ENCODE peak calls at places on chromosomes 11 and 22, in five cellular contexts. X, Q, C, J and E are unnamed samples.

GRCh38 chr11:46254135-46254491 is 23.3 kb upstream of the CREB3L1 start:
- DNase-seq in X (no peak), C (no peak), Q (no peak), J (no peak), E (no peak)

GRCh38 chr11:11552688-11553087 is 69.1 kb downstream of the GALNT18 start:
- DNase-seq in J (peak; percentile 67), C (no peak), X (no peak), Q (no peak), E (no peak)

GRCh38 chr11:29306527-29306926 is 710.3 kb downstream of the KCNA4 start:
- DNase-seq in J (no peak), C (no peak), Q (no peak), X (no peak), E (no peak)

GRCh38 chr11:32434387-32435151 is 770 bp downstream of the WT1 start:
- DNase-seq in X (no peak), J (no peak), Q (peak; percentile 38), C (no peak), E (no peak)

GRCh38 chr11:119671048-119671447 is 58.0 kb downstream of the NECTIN1 start:
- DNase-seq in J (peak; percentile 58), Q (no peak), C (peak; percentile 29), X (no peak), E (no peak)

GRCh38 chr22:31944700-31945477 is 554 bp downstream of the YWHAH start:
- DNase-seq in J (peak; percentile 52), Q (no peak), C (peak; percentile 31), X (no peak), E (peak; percentile 55)

GRCh38 chr11:14095882-14096281 is 133.4 kb downstream of the SPON1 start:
- DNase-seq in Q (no peak), C (no peak), J (no peak), X (peak; percentile 19), E (no peak)

GRCh38 chr11:35539781-35540281 is 14.4 kb upstream of the PAMR1 start:
- DNase-seq in Q (no peak), C (peak; percentile 78), X (no peak), J (peak; percentile 64), E (peak; percentile 87)

GRCh38 chr11:2779981-2780849 is 80.4 kb upstream of the KCNQ1OT1 start:
- DNase-seq in Q (no peak), X (no peak), J (peak; percentile 34), C (peak; percentile 20), E (peak; percentile 48)

GRCh38 chr11:65777241-65777640 is 3.5 kb downstream of the AP5B1 start:
- DNase-seq in Q (no peak), C (peak; percentile 13), X (no peak), J (no peak), E (no peak)

GRCh38 chr22:36162127-36163034 is 1.8 kb upstream of the APOL3 start:
- DNase-seq in J (no peak), C (no peak), Q (no peak), X (no peak), E (no peak)

GRCh38 chr22:41584881-41585280 is 4.8 kb downstream of the PMM1 start:
- DNase-seq in C (no peak), J (no peak), X (no peak), Q (no peak), E (no peak)

GRCh38 chr22:48523761-48524160 is 1303.9 kb downstream of the BRD1 start:
- DNase-seq in J (no peak), Q (no peak), C (no peak), X (no peak), E (no peak)

GRCh38 chr22:48520888-48521600 is 1306.6 kb downstream of the BRD1 start:
- DNase-seq in Q (no peak), X (peak; percentile 48), J (no peak), C (no peak), E (no peak)

GRCh38 chr22:48523091-48523490 is 1304.6 kb downstream of the BRD1 start:
- DNase-seq in J (no peak), X (no peak), Q (no peak), C (no peak), E (no peak)

GRCh38 chr22:48520207-48520606 is 1307.5 kb downstream of the BRD1 start:
- DNase-seq in C (no peak), J (no peak), Q (no peak), X (no peak), E (no peak)

DNA sequence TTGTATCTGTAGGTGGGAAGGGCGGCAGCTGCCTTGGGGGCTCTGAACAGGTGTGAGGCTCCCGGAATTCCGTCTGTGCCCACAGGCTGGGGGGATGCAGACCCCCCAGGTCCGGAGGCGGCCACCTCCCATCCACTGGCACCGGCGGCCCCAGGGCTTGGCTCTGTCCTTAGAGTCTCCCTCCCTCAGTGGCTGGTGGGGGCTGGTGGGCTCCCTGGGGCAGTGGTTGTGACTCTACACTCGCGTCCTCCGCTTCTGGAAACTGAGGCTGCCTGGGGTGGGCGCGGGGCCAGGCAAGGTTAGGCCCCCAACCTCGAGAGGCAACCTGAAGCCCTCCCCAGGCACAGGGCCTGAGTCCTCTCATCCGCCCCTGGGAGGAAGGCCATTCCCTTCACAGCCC is 1305.4 kb downstream of the BRD1 start:
- DNase-seq in X (no peak), J (no peak), C (no peak), Q (no peak), E (no peak)
- H3K4me1 ChIP-seq in X (peaks cover 13% of the 10 kb centered on the region), J (no peaks in the 10 kb centered on the region), C (no peaks in the 10 kb centered on the region), Q (no peaks in the 10 kb centered on the region), E (no peaks in the 10 kb centered on the region)

DNA sequence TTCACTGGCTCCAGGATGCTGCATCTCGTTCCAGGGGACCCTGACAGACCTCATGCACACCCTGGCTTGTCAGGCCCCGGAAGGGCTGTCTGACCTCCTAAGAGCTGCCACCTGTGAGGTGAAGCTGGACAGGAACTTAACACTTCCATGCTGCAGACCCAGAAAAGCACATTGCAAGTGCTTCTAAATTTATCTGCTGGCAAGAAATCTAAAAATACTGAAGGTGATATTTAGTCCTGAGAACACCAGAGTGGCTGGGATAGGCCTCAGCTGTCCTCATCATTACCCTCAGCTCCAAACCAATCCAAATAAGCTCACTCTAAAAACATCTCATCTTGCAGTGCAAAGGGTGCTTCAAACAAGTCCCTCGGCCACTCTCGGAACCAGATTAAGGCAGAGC is 46.7 kb downstream of the ABTB2 start:
- DNase-seq in J (no peak), X (no peak), C (no peak), Q (no peak), E (no peak)
- H3K9me3 ChIP-seq in J (no peaks in the 10 kb centered on the region), X (no peaks in the 10 kb centered on the region), C (no peaks in the 10 kb centered on the region), Q (no peaks in the 10 kb centered on the region), E (no peaks in the 10 kb centered on the region)

GRCh38 chr22:49964136-49964492 is 3.5 kb downstream of the PIM3 start:
- DNase-seq in Q (no peak), C (peak; percentile 19), J (no peak), X (no peak), E (no peak)
- H3K4me1 ChIP-seq in Q (peaks cover 19% of the 10 kb centered on the region), C (peaks cover 35% of the 10 kb centered on the region), J (peaks cover 39% of the 10 kb centered on the region), X (peaks cover 26% of the 10 kb centered on the region), E (peaks cover 32% of the 10 kb centered on the region)

GRCh38 chr22:23773247-23774113 is 831 bp downstream of the MMP11 start:
- DNase-seq in X (no peak), C (no peak), J (no peak), Q (no peak), E (no peak)
- H3K9me3 ChIP-seq in X (no peaks in the 10 kb centered on the region), C (no peaks in the 10 kb centered on the region), J (no peaks in the 10 kb centered on the region), Q (no peaks in the 10 kb centered on the region), E (no peaks in the 10 kb centered on the region)

DNA sequence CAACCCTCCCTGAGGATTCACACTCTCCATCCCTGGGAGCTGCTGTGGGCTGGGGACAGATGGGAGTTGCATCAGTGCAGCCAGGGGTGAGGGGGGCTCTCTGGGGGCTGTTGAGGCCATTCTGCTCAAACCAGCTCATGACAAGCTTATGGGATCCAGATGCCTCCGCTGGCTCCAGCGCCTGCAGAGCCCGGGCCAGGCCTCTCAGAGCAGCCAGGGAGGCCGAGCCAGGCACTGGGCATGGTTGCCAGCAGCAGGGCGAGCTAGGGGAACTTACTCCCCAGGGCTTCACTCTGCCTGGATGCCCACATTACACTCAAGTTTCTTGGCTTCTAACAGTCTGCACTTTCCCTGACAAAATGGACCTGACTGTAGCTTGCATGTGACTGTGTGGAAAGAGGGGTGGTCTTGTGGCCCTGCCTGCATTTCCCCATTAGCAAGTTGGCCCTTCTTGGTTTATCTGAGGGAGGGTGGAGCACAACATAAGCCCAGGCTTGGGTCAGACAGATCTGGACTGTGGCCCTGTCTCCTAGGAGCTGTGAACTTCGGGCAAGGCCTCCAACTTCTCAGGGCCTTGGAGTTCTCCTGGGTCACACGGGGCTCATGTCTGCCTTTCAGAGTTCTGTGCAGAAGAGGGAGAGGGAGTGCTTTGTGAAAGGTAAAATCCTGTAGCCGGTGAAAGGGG is 34.5 kb upstream of the CYB5R3 start:
- DNase-seq in X (no peak), C (peak; percentile 78), Q (no peak), J (no peak), E (no peak)
- H3K4me1 ChIP-seq in X (peaks cover 30% of the 10 kb centered on the region), C (peaks cover 67% of the 10 kb centered on the region), Q (peaks cover 24% of the 10 kb centered on the region), J (peaks cover 20% of the 10 kb centered on the region), E (peaks cover 33% of the 10 kb centered on the region)

DNA sequence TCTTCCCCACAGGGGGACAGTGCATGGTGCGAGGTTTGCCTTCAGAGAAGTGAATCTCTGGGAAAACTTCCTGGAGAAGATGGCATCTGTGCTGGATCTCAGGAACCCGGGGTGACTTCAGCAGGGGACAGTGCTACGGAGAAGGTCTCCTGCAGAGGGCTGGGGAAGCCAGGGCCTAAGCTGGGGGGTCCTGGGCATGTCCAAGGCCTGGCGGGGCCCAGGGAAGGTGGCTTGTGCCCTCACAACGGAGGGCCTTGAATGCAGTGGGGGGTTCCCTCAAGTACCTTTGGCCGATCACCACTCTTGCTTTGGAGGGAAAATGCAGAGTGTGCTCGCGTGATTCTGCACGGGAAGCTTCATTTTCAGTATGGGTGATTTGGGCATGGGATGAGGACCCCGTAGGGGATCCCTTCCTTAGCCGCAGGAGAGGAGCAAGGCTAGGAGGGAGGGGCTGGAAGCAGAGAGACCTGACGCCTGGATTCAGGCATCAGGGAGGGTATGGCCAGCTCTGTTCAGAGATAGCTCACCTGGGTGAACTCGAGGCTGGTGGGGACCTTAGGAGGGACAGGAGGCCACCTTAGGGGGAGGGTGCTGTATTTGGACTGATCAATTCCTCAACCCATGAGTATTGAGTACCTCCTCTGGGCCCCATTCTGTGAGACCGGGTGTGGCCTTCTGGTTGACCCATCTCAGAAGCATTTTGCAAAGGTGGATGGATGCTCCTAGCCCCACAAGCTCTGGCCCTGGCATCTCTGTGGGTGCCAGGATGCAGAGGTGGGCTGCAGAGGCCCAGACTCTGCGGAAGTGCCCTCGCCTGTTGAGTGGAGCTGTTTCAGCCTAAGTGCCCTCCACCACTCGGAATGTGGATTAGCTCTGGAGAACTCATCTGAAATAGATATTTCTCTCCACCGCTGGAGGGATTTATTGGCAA is 529.4 kb downstream of the TBC1D22A start:
- DNase-seq in J (peak; percentile 9), Q (no peak), X (no peak), C (peak; percentile 11), E (no peak)
- H3K9me3 ChIP-seq in J (no peaks in the 10 kb centered on the region), Q (no peaks in the 10 kb centered on the region), X (no peaks in the 10 kb centered on the region), C (no peaks in the 10 kb centered on the region), E (no peaks in the 10 kb centered on the region)